ENCODE peak calls at places on chromosomes 1 and 21, in nine cellular contexts. X is adrenal gland, J is lung, N is brain microvascular endothelial cell, A is Panc1, E is spleen, I is GM06990, P is lower lobe of right lung, S is dorsolateral prefrontal cortex. T is an unnamed sample. For H3K27me3, the result is how much of the 10 kb centered on the place peaks cover.

GRCh38 chr1:226711976-226712778 is 26.9 kb downstream of the ITPKB start:
- DNase-seq in J (no peak), N (no peak), I (peak), A (no peak), X (no peak), S (no peak), E (no peak), P (no peak), T (no peak)

GRCh38 chr1:1345384-1345783 is 3.8 kb downstream of the DVL1 start:
- DNase-seq in X (no peak), I (no peak), P (no peak), N (no peak), A (no peak), E (no peak), J (no peak), S (no peak), T (no peak)

GRCh38 chr1:42957880-42958487 is 684 bp downstream of the SLC2A1 start:
- DNase-seq in E (peak), N (peak), J (no peak), A (no peak), S (peak), I (peak), P (no peak), X (peak), T (no peak)

GRCh38 chr1:39816431-39817090 is 27.9 kb upstream of the BMP8B start:
- DNase-seq in E (peak), N (peak), P (peak), A (peak), S (peak), J (peak), X (peak), I (peak), T (peak)

GRCh38 chr1:65830306-65830705 is 37.6 kb downstream of the PDE4B start:
- DNase-seq in E (no peak), S (no peak), I (no peak), X (no peak), J (no peak), A (no peak), N (no peak), P (no peak), T (no peak)

GRCh38 chr1:38740543-38740942 is 119.0 kb downstream of the RRAGC start:
- DNase-seq in X (no peak), J (no peak), A (no peak), N (peak), I (no peak), S (no peak), P (no peak), E (no peak), T (no peak)

GRCh38 chr21:34889537-34890257 is 159.4 kb downstream of the RUNX1 start:
- DNase-seq in P (peak), X (peak), N (peak), I (peak), S (no peak), J (peak), E (peak), A (no peak), T (no peak)

GRCh38 chr1:182614796-182615451 is 10.7 kb upstream of the RGS16 start:
- DNase-seq in J (peak), S (peak), N (peak), X (peak), I (peak), E (peak), P (peak), A (no peak), T (peak)

GRCh38 chr1:201279313-201279712 is 4.0 kb upstream of the PKP1 start:
- DNase-seq in N (no peak), P (no peak), A (no peak), I (no peak), E (no peak), X (peak), J (no peak), S (no peak), T (no peak)

GRCh38 chr1:29973406-29973805 is 737.1 kb downstream of the PTPRU start:
- DNase-seq in A (no peak), P (no peak), J (peak), N (no peak), E (no peak), S (no peak), X (no peak), I (no peak), T (no peak)

GRCh38 chr1:162832470-162832869 is 28.5 kb downstream of the CCDC190 start:
- DNase-seq in J (no peak), I (no peak), N (no peak), X (no peak), P (no peak), A (no peak), S (no peak), E (no peak), T (no peak)

GRCh38 chr1:240611619-240612490 is at the start of gene GREM2:
- DNase-seq in A (no peak), X (peak), I (peak), J (peak), P (peak), S (peak), N (peak), E (no peak), T (peak)

GRCh38 chr1:54282101-54282847 is 82.3 kb downstream of the MRPL37 start:
- DNase-seq in N (no peak), J (no peak), A (no peak), E (no peak), S (no peak), P (no peak), I (no peak), X (no peak), T (no peak)

GRCh38 chr1:97632075-97632474 is 288.8 kb downstream of the DPYD start:
- DNase-seq in X (peak), A (no peak), E (no peak), I (no peak), N (peak), P (no peak), S (no peak), J (no peak), T (no peak)

GRCh38 chr1:27026621-27027574 is 14.2 kb upstream of the TENT5B start:
- DNase-seq in N (peak), S (no peak), I (no peak), P (peak), X (peak), E (no peak), A (no peak), J (peak), T (peak)

GRCh38 chr1:235649722-235650163 is at the start of gene GNG4:
- DNase-seq in E (peak), N (no peak), P (no peak), I (no peak), X (no peak), S (peak), A (no peak), J (no peak), T (no peak)

GRCh38 chr1:109765896-109766615 is 2.3 kb upstream of the EPS8L3 start:
- DNase-seq in P (no peak), X (no peak), N (no peak), J (no peak), A (no peak), E (peak), I (no peak), S (no peak), T (no peak)

GRCh38 chr1:209586341-209586740 is 2.8 kb downstream of the CAMK1G start:
- DNase-seq in J (no peak), P (no peak), N (no peak), A (no peak), I (no peak), X (no peak), E (no peak), S (no peak), T (no peak)
- H3K27me3 ChIP-seq in J (under half), P (under half), N (under half), A (under half), I (under half), X (under half), E (under half), S (under half), T (under half)

GRCh38 chr1:95956215-95956614 is 722.2 kb downstream of the RWDD3 start:
- DNase-seq in E (no peak), A (no peak), J (no peak), S (no peak), I (no peak), P (no peak), N (no peak), X (no peak), T (no peak)
- TF ChIP-seq CTCF in E (no peak), A (no peak), J (no peak), S (no peak), I (no peak), P (no peak), N (no peak), X (no peak), T (no peak)

DNA sequence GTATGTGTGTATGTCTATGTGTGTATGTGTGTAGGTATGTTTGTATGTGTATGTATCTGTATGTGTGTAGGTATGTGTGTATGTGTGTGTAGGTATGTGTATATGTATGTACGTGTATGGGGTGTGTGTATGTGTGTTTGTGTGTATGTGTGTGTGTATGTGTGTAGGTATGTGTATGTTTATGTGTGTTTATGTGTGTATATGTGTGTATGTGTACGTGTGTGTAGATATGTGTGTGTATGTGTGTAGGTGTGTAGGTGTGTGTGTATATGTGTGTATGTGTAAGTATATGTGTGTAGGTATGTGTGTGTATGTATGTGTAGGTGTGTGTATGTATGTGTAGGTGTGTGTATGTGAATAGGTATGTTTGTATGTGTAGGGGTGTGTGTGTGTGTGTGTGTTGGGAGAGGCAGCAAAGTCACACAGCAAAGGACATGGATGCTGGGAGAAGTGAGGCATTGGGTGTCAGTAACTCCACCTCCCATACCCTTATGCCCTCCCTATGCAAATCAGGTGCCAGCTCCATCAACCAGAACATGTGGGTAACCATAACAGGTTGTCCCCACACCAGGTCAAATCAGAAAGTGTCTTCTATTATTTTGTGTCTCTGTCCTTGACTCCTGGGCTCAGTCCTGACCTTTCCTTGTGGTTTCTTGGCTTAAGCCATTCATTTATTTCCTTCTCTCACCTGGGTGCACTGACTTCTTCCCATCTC is 15.0 kb upstream of the KCNAB2 start:
- DNase-seq in S (no peak), E (no peak), N (no peak), I (no peak), A (no peak), P (no peak), X (no peak), J (no peak), T (no peak)
- H3K4me3 ChIP-seq in S (no peak), E (no peak), N (no peak), I (no peak), A (no peak), P (no peak), X (no peak), J (no peak), T (no peak)

GRCh38 chr1:118989878-118990378 is 1.8 kb upstream of the TBX15 start:
- DNase-seq in E (no peak), I (no peak), A (no peak), N (peak), S (no peak), P (no peak), J (no peak), X (no peak), T (no peak)
- H3K27me3 ChIP-seq in E (half or more), I (under half), A (under half), N (under half), S (half or more), P (half or more), J (under half), X (half or more), T (under half)

DNA sequence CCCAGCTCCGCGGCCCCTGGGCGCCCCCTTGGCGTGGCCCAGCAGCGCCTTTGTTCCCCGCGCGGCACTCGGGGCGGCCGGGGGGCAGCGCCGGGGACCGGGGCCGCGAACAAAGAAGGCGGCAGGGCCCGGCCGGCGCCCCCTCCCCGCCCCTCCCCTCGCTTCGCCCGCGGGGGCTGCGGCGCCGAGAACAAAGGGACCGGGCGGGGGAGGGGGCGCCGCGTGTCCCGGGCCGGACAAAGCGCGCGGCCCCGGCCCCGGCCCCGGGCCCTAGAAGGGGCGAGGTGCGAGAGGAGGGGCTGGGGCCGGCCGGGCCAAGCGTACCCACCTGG is 448 bp downstream of the MARCKSL1 start:
- DNase-seq in S (no peak), J (no peak), N (no peak), I (no peak), E (no peak), X (no peak), P (no peak), A (no peak), T (no peak)
- TF ChIP-seq CTCF in S (no peak), J (no peak), N (no peak), I (no peak), E (no peak), X (no peak), P (no peak), A (no peak), T (no peak)

DNA sequence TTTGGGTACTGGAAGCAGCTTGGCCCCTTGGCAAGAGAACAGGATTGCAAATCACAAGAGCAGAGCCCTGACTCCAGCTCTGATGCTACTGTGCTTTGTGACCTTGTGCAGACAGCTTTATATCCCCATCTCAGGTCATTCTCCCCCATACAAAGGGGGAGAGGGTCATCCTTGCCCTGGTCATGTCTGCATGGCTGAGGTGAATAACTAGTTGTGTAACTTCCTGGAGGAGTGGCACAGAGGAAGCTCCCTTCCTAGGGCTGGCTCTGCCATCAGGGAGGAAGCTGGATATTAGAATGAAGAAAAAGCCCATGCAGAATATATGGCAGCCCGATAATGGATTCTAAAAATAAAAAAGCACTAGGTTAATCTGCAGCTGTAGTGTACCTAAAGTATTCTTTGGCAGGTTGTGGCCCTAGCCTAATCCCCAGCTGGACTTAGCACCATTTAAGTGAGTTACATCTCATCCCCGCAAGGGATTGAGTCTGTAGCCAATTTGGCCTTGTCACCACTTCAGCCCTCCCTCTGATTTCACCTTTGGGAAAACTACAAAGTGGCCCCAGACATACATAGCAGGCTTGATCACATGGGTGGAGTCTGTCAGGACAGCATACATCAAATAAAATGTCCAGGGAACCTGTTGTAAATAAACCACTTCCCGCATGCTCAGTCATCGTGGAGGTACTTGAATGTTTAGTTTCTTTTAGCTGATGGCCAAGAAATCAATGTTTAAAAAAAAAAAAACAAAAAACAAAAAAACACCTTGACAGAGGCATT is 142.7 kb downstream of the DHRS3 start:
- DNase-seq in E (no peak), X (no peak), I (no peak), J (no peak), S (no peak), P (no peak), N (peak), A (no peak), T (no peak)
- H3K4me3 ChIP-seq in E (no peak), X (no peak), I (no peak), J (no peak), S (no peak), P (no peak), N (no peak), A (no peak), T (no peak)

GRCh38 chr1:47555307-47555706 is 117.5 kb downstream of the FOXD2 start:
- DNase-seq in E (no peak), X (no peak), P (no peak), I (no peak), J (no peak), S (no peak), N (no peak), A (no peak), T (no peak)

GRCh38 chr1:47555841-47556616 is 118.2 kb downstream of the FOXD2 start:
- DNase-seq in E (no peak), P (no peak), J (no peak), A (no peak), X (no peak), S (no peak), I (no peak), N (no peak), T (no peak)

GRCh38 chr1:47558601-47559593 is 121.1 kb downstream of the FOXD2 start:
- DNase-seq in N (no peak), X (no peak), P (peak), I (no peak), S (no peak), A (no peak), E (no peak), J (peak), T (no peak)

GRCh38 chr1:47554901-47555300 is 117.1 kb downstream of the FOXD2 start:
- DNase-seq in X (peak), P (no peak), J (no peak), N (peak), A (no peak), E (no peak), S (no peak), I (no peak), T (no peak)

GRCh38 chr1:47557086-47557866 is 119.4 kb downstream of the FOXD2 start:
- DNase-seq in P (no peak), E (no peak), I (no peak), A (no peak), S (no peak), X (no peak), N (no peak), J (no peak), T (no peak)
- H3K27me3 ChIP-seq in P (under half), E (under half), I (under half), A (under half), S (under half), X (under half), N (under half), J (under half), T (under half)

DNA sequence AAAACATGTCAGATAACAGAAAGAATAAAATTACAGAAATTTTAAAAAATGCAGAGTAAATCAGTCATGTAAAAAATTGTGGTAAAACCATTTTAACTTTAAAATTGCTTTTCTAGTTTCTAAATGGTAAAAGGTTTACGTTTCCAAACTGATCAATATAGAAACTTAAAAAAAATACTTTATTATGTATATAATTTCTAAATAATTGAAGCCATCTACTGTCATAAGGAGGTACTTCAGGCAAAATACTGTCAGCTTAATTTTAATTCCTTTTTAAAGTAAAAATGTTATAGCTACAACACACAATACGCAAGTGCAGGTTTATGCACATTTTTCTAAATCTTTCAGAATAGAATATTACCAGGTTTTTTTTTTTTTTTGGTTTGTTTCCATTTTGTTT is 159.9 kb downstream of the HFM1 start:
- DNase-seq in E (no peak), J (no peak), I (no peak), A (no peak), P (no peak), N (no peak), X (no peak), S (no peak), T (no peak)
- TF ChIP-seq CTCF in E (no peak), J (no peak), I (no peak), A (no peak), P (no peak), N (no peak), X (no peak), S (peak), T (no peak)